ENCODE peak calls at places on chromosomes 1 and 21, in six cellular contexts. P, E, X, B, Z and S are unnamed samples.
A peak's percentile ranks its signal among the peaks of the same experiment; 100 is the strongest.

GRCh38 chr21:32705139-32705538 is 22.7 kb downstream of the SYNJ1 start:
- DNase-seq in E (no peak), Z (no peak), X (no peak), B (no peak), P (no peak), S (no peak)

GRCh38 chr1:206447079-206447780 is 23.0 kb upstream of the IKBKE start:
- DNase-seq in B (no peak), E (peak; percentile 77), X (no peak), Z (no peak), P (no peak), S (no peak)

GRCh38 chr21:42627527-42628289 is 25.7 kb upstream of the PDE9A start:
- DNase-seq in X (no peak), P (no peak), E (no peak), Z (no peak), B (no peak), S (no peak)

GRCh38 chr1:36123357-36123756 is 1.7 kb downstream of the COL8A2 start:
- DNase-seq in X (no peak), P (no peak), B (no peak), Z (peak; percentile 33), E (no peak), S (no peak)

GRCh38 chr1:221217029-221217428 is 337.8 kb downstream of the HLX start:
- DNase-seq in B (no peak), E (no peak), X (no peak), P (no peak), Z (no peak), S (no peak)

GRCh38 chr1:207077470-207078377 is 10.9 kb upstream of the C4BPB start:
- DNase-seq in P (peak; percentile 79), Z (peak; percentile 53), E (peak; percentile 59), X (peak; percentile 71), B (peak; percentile 69), S (peak; percentile 83)

GRCh38 chr1:234862944-234863515 is 253.1 kb upstream of the IRF2BP2 start:
- DNase-seq in Z (no peak), X (peak; percentile 65), P (no peak), E (no peak), B (no peak), S (no peak)

GRCh38 chr21:16358021-16358420 is 628.2 kb downstream of the USP25 start:
- DNase-seq in E (no peak), X (no peak), Z (no peak), P (no peak), B (no peak), S (no peak)

GRCh38 chr1:6743189-6744101 is 41.8 kb upstream of the CAMTA1 start:
- DNase-seq in X (no peak), P (no peak), E (no peak), Z (peak; percentile 28), B (peak; percentile 58), S (peak; percentile 51)

GRCh38 chr21:42558368-42558767 is 44.7 kb downstream of the SLC37A1 start:
- DNase-seq in B (no peak), P (no peak), X (no peak), Z (no peak), E (no peak), S (no peak)

GRCh38 chr1:153849487-153850185 is 73.1 kb downstream of the GATAD2B start:
- DNase-seq in B (no peak), E (no peak), X (no peak), P (no peak), Z (peak; percentile 78), S (peak; percentile 51)

GRCh38 chr1:234114648-234115307 is 210.3 kb downstream of the SLC35F3 start:
- DNase-seq in X (peak; percentile 22), E (peak; percentile 54), P (peak; percentile 39), B (no peak), Z (peak; percentile 4), S (peak; percentile 20)

GRCh38 chr1:63317007-63317813 is 5.2 kb upstream of the FOXD3 start:
- DNase-seq in Z (no peak), B (peak; percentile 93), P (peak; percentile 87), X (peak; percentile 41), E (peak; percentile 75), S (peak; percentile 78)

GRCh38 chr1:97308131-97308530 is 586.5 kb downstream of the PTBP2 start:
- DNase-seq in B (no peak), X (no peak), Z (no peak), E (no peak), P (no peak), S (no peak)

GRCh38 chr1:30400436-30400975 is 322.9 kb downstream of the MATN1 start:
- DNase-seq in B (no peak), Z (no peak), P (peak; percentile 34), E (no peak), X (no peak), S (no peak)

GRCh38 chr1:199283814-199284213 is 645.0 kb downstream of the PTPRC start:
- DNase-seq in P (no peak), X (no peak), B (no peak), E (no peak), Z (no peak), S (no peak)

GRCh38 chr1:1926886-1927660 is 8.0 kb upstream of the TMEM52 start:
- DNase-seq in Z (no peak), B (no peak), E (no peak), P (no peak), X (no peak), S (no peak)

GRCh38 chr21:45226540-45227326 is 61.0 kb downstream of the POFUT2 start:
- DNase-seq in P (no peak), Z (no peak), X (no peak), B (no peak), E (no peak), S (no peak)

GRCh38 chr1:177210071-177210470 is 39.3 kb downstream of the BRINP2 start:
- DNase-seq in P (no peak), B (no peak), X (no peak), E (no peak), Z (no peak), S (no peak)

GRCh38 chr1:2046953-2047748 is 3.1 kb upstream of the PRKCZ start:
- DNase-seq in E (no peak), X (peak; percentile 70), B (peak; percentile 72), Z (no peak), P (no peak), S (no peak)

GRCh38 chr21:36783612-36784383 is 84.9 kb downstream of the SIM2 start:
- DNase-seq in Z (no peak), P (no peak), B (no peak), X (peak; percentile 12), E (no peak), S (no peak)

GRCh38 chr1:248840946-248841345 is 2.9 kb downstream of the ZNF672 start:
- DNase-seq in E (no peak), X (no peak), P (no peak), Z (no peak), B (no peak), S (no peak)

DNA sequence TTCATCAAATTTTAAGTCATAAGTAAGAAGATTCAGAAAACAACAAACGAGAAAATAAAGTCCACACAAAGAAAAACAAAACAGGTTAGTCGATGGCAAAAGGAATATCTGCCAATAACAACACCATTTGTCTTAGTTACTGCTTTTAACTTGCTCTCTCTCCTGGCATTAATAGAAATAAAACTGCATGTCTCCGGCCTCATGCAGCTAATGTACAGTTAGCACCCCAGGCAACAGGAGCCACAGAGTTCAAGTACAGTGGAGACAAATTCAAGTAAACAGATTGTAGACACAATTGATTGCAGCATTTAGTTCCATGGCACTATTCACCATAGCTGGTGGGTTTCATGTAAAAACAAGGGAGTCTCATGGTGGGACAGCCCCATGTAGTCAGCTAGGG is 33.5 kb downstream of the SUSD4 start:
- DNase-seq in X (no peak), P (no peak), Z (no peak), E (no peak), B (no peak), S (no peak)
- TF ChIP-seq GABPA in X (no peak), P (no peak), Z (no peak), E (no peak), B (no peak), S (no peak)

GRCh38 chr1:46190539-46190938 is 7.7 kb downstream of the POMGNT1 start:
- DNase-seq in Z (no peak), B (no peak), E (no peak), P (no peak), X (no peak), S (no peak)

GRCh38 chr1:46191033-46191701 is 7.1 kb downstream of the POMGNT1 start:
- DNase-seq in P (no peak), X (no peak), Z (no peak), B (no peak), E (no peak), S (no peak)

GRCh38 chr1:46187106-46187869 is 10.9 kb downstream of the POMGNT1 start:
- DNase-seq in X (no peak), B (no peak), Z (no peak), P (no peak), E (no peak), S (no peak)

GRCh38 chr1:46186076-46186475 is 9.8 kb upstream of the P3R3URF start:
- DNase-seq in B (no peak), Z (no peak), P (no peak), E (no peak), X (no peak), S (no peak)

DNA sequence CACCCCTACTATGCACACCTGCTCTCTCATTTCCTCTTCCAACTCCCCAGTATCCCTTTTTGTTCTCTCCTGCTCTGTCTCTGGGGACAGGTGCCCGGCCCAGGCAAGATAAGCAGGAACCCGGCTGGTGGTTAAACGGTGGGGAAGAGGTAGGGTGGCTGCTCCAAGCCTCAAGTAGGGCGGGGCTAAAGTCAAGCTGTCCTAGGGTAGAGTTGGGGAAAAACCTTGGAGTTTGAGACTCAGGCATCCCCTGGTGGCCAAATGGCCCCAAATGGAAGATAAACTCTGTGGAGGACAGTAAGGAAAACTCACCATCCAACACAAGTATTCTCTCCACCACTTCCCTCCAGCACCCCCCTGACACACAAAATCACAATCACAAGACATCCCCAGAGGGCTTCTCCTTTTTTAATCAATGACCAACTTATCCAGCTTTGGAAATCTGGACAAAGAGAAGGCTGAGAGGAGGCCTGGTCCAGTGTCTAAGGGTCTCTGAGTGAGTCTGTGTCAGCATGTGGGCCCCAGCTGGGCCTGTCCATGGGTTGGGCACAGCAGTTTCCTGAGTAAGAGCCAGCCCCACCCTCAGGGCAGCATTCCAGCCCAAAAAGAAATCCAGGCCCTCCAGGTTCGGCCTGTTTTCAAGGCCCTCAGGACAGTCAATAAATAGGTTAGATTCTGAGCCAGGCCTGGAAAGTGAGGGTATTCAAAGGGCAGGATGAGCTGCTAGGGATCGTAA is 9.8 kb downstream of the POMGNT1 start:
- DNase-seq in X (no peak), Z (no peak), B (no peak), E (no peak), P (no peak), S (no peak)
- H3K27ac ChIP-seq in X (no peak overlapping the region), Z (no peak overlapping the region), B (no peak overlapping the region), E (no peak overlapping the region), P (no peak overlapping the region), S (no peak overlapping the region)

DNA sequence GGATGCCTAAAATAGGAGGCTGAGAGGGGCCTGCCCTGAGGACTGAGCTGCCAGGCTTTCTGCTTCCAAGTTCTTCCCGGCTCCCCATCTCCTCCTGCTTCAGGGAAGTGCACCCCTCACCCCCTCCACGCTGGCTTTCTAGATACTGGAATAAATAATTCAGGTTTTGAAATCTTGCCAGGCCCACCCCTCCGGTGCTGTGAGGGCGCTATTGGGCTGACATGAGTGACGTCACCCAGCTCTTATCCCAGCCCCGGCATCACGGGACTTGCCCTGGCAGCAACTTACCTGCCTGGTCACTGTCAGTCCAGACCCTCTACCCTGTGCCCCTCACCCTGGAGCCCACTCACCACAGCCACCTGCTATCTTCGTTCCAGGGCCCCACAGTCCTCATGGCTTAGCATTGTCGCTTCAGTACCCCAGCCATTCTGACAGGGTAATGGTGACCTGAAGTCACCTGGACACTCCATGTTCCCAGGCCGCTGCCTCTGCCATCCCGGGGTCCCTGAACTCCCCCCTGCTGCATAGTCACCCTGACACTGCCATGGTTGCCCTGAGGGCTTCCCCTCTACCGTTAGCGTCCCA is 819 bp upstream of the GPR3 start:
- DNase-seq in P (peak; percentile 54), X (peak; percentile 29), Z (no peak), B (peak; percentile 83), E (no peak), S (no peak)
- TF ChIP-seq GABPA in P (no peak), X (no peak), Z (no peak), B (no peak), E (no peak), S (no peak)

GRCh38 chr1:225446298-225446941 is 18.6 kb upstream of the LBR start:
- DNase-seq in Z (no peak), B (no peak), E (no peak), X (no peak), P (no peak), S (no peak)
- H3K27ac ChIP-seq in Z (no peak overlapping the region), B (no peak overlapping the region), E (no peak overlapping the region), X (no peak overlapping the region), P (no peak overlapping the region), S (peak overlapping the region; percentile 90)